ENCODE peak calls at places on chromosomes 1 and 21, in eight cellular contexts. X is neural progenitor cell, D is keratinocyte, H is PC-3, Q is fibroblast of lung, B is HCT116, L is GM23248, S is MM.1S. O is an unnamed sample. For H3K9me3, the result is how much of the 10 kb centered on the place peaks cover.

GRCh38 chr1:219567341-219567947 is 45.5 kb downstream of the ZC3H11B start:
- DNase-seq in X (peak), L (peak), B (peak), S (peak), Q (peak), D (no peak), H (peak), O (peak)

GRCh38 chr1:206941766-206942418 is 4.4 kb downstream of the PIGR start:
- DNase-seq in D (no peak), X (no peak), S (no peak), L (no peak), B (no peak), H (no peak), Q (no peak), O (peak)

GRCh38 chr1:230894664-230895063 is 26.3 kb upstream of the C1orf198 start:
- DNase-seq in Q (no peak), H (no peak), B (no peak), S (no peak), L (no peak), X (no peak), D (no peak), O (no peak)

GRCh38 chr1:208132287-208132882 is 111.8 kb downstream of the PLXNA2 start:
- DNase-seq in X (peak), D (peak), L (peak), S (peak), B (peak), Q (peak), H (peak), O (peak)

GRCh38 chr1:220432408-220432807 is 95.5 kb upstream of the MARK1 start:
- DNase-seq in Q (no peak), B (peak), X (no peak), D (no peak), L (peak), S (peak), H (peak), O (peak)

GRCh38 chr21:16579538-16579937 is 849.8 kb downstream of the USP25 start:
- DNase-seq in X (no peak), H (no peak), B (no peak), Q (peak), D (no peak), L (no peak), S (peak), O (peak)

GRCh38 chr1:17119744-17120482 is 662 bp upstream of the PADI2 start:
- DNase-seq in S (no peak), Q (no peak), B (no peak), H (no peak), X (peak), D (no peak), L (no peak), O (no peak)

GRCh38 chr1:205030916-205031315 is 12.1 kb upstream of the CNTN2 start:
- DNase-seq in L (no peak), D (no peak), Q (no peak), X (peak), H (no peak), B (no peak), S (no peak), O (no peak)

GRCh38 chr1:154956557-154956956 is 658 bp upstream of the PBXIP1 start:
- DNase-seq in H (no peak), L (peak), X (peak), Q (no peak), D (no peak), B (no peak), S (no peak), O (no peak)

GRCh38 chr1:44842763-44843655 is at the start of gene PTCH2:
- DNase-seq in Q (peak), B (no peak), H (peak), D (no peak), X (peak), L (peak), S (no peak), O (peak)

GRCh38 chr1:23667411-23667810 is 24.2 kb upstream of the RPL11 start:
- DNase-seq in B (no peak), X (no peak), D (no peak), S (no peak), H (no peak), Q (no peak), L (no peak), O (no peak)

GRCh38 chr1:161265305-161265704 is 6.8 kb downstream of the PCP4L1 start:
- DNase-seq in X (no peak), H (no peak), S (no peak), B (no peak), Q (no peak), L (no peak), D (no peak), O (no peak)

GRCh38 chr1:63317007-63317813 is 5.2 kb upstream of the FOXD3 start:
- DNase-seq in X (peak), L (peak), Q (peak), B (peak), H (peak), D (peak), S (peak), O (peak)

GRCh38 chr1:21508580-21509350 is 458 bp upstream of the ALPL start:
- DNase-seq in X (peak), L (peak), H (peak), B (no peak), Q (peak), D (no peak), S (peak), O (peak)

GRCh38 chr1:31861346-31861745 is 45.5 kb upstream of the SPOCD1 start:
- DNase-seq in L (no peak), H (no peak), D (no peak), Q (no peak), S (peak), X (no peak), B (no peak), O (no peak)

GRCh38 chr1:221217029-221217428 is 337.8 kb downstream of the HLX start:
- DNase-seq in D (no peak), L (peak), B (no peak), Q (no peak), H (peak), S (no peak), X (no peak), O (no peak)

GRCh38 chr1:84353665-84354064 is 44.6 kb upstream of the DNASE2B start:
- DNase-seq in D (no peak), X (no peak), Q (peak), L (peak), H (peak), B (no peak), S (no peak), O (no peak)

GRCh38 chr1:2330035-2330434 is 61.3 kb downstream of the MORN1 start:
- DNase-seq in X (no peak), D (no peak), B (no peak), Q (no peak), L (peak), S (no peak), H (no peak), O (no peak)

GRCh38 chr1:225653463-225654276 is 747 bp upstream of the ENAH start:
- DNase-seq in S (no peak), L (peak), H (peak), Q (peak), X (peak), D (no peak), B (no peak), O (peak)
- TF ChIP-seq EZH2 in S (no peak), L (no peak), H (no peak), Q (no peak), X (no peak), D (no peak), B (no peak), O (no peak)

GRCh38 chr1:91510754-91511153 is 10.1 kb downstream of the CDC7 start:
- DNase-seq in X (no peak), H (no peak), B (no peak), Q (no peak), S (no peak), D (no peak), L (no peak), O (no peak)

GRCh38 chr1:91505086-91505485 is 4.4 kb downstream of the CDC7 start:
- DNase-seq in X (peak), D (no peak), L (no peak), H (no peak), S (no peak), B (no peak), Q (no peak), O (no peak)

GRCh38 chr1:91503975-91504530 is 3.4 kb downstream of the CDC7 start:
- DNase-seq in D (no peak), S (no peak), X (no peak), Q (no peak), H (no peak), L (no peak), B (no peak), O (no peak)

GRCh38 chr1:91506071-91506470 is 5.4 kb downstream of the CDC7 start:
- DNase-seq in S (no peak), H (no peak), D (no peak), X (no peak), L (no peak), B (no peak), Q (no peak), O (no peak)

GRCh38 chr1:91507330-91507729 is 6.7 kb downstream of the CDC7 start:
- DNase-seq in L (no peak), Q (peak), X (no peak), D (no peak), H (no peak), B (no peak), S (no peak), O (no peak)
- H3K9me3 ChIP-seq in L (under half), Q (under half), X (under half), D (under half), H (under half), B (under half), S (under half), O (under half)

DNA sequence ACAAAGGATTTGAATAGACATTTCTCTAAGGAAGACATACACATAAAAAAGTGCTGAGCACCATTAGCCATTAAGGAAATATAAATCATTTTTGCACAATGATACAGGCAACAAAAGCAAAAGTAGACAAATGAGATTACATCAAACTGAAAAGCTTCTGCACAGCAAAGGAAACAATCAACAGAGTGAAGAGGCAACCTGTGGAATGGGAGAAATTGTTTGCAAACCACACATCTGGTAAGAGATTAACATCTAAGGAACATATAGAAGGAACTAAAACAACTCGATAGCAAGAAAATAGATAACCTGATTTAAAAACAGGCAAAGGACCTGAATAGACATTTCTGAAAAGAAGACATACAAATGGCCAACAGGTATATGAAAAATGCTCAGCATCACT is 57.5 kb downstream of the ZSCAN20 start:
- DNase-seq in H (no peak), X (no peak), Q (no peak), D (no peak), L (no peak), B (no peak), S (no peak), O (no peak)
- TF ChIP-seq EZH2 in H (no peak), X (no peak), Q (no peak), D (no peak), L (no peak), B (no peak), S (no peak), O (no peak)

DNA sequence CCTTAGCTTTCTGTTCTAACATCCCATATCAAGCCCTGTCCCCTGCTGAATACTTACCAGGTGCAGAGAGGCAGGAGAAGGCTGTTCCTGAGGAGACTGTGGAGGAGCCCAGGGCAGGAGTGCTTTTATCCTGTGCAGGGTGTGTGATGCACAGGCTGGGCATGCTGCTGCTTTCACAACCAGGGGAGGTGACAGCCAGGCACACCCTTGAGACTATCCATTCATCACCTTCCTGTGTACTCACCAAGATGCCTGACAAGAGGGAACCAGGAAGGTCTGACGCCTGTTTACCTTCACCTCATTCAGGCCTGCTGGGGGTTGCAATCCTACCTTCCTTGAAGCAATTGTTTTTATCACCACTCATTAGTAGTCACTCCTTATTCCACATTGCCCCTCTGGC is at the start of gene LCE3E:
- DNase-seq in X (no peak), D (peak), L (no peak), S (no peak), H (peak), B (no peak), Q (no peak), O (no peak)
- H3K9me3 ChIP-seq in X (under half), D (under half), L (under half), S (under half), H (under half), B (under half), Q (under half), O (under half)

O was measured in hepatocyte.